ENCODE peak calls at places on chromosomes 1 and 21, in seven cellular contexts. M is lower leg skin, A is A673, G is SK-N-SH, P is fibroblast of lung, W is IMR-90, F is choroid plexus epithelial cell. N is an unnamed sample.

GRCh38 chr1:83761084-83761760 is 237.7 kb downstream of the TTLL7 start:
- DNase-seq in G (no peak), F (no peak), M (no peak), A (no peak), W (no peak), P (no peak), N (no peak)

GRCh38 chr1:55898191-55898590 is 681.2 kb downstream of the PLPP3 start:
- DNase-seq in P (peak), W (peak), G (no peak), M (no peak), F (peak), A (no peak), N (no peak)

GRCh38 chr1:160352555-160352954 is 9.4 kb downstream of the NCSTN start:
- DNase-seq in P (no peak), G (no peak), A (no peak), F (no peak), W (no peak), M (no peak), N (no peak)

GRCh38 chr1:108142258-108142657 is 57.9 kb downstream of the SLC25A24 start:
- DNase-seq in P (no peak), G (no peak), W (no peak), F (no peak), M (no peak), A (no peak), N (no peak)

GRCh38 chr1:212928323-212929281 is 21.7 kb upstream of the VASH2 start:
- DNase-seq in P (no peak), A (no peak), W (peak), F (no peak), G (peak), M (no peak), N (no peak)

GRCh38 chr1:118841521-118841920 is 146.6 kb downstream of the TBX15 start:
- DNase-seq in M (no peak), W (no peak), F (no peak), G (no peak), A (no peak), P (no peak), N (no peak)

GRCh38 chr1:6392880-6393399 is 627 bp downstream of the ACOT7 start:
- DNase-seq in M (no peak), P (no peak), A (no peak), W (no peak), G (no peak), F (no peak), N (no peak)

GRCh38 chr1:207672525-207673130 is 27.7 kb downstream of the CR1L start:
- DNase-seq in M (no peak), W (peak), G (peak), P (peak), F (peak), A (peak), N (no peak)

GRCh38 chr21:37914211-37914900 is 1.9 kb downstream of the KCNJ6 start:
- DNase-seq in F (peak), M (no peak), P (peak), W (peak), A (no peak), G (peak), N (no peak)

GRCh38 chr1:156516821-156517220 is 16.2 kb upstream of the MEF2D start:
- DNase-seq in G (no peak), W (no peak), A (no peak), M (no peak), F (no peak), P (no peak), N (no peak)

GRCh38 chr1:201436461-201436860 is 14.9 kb upstream of the TNNI1 start:
- DNase-seq in A (peak), P (no peak), F (peak), M (no peak), G (no peak), W (peak), N (no peak)

GRCh38 chr1:11918779-11919519 is 7.3 kb downstream of the KIAA2013 start:
- DNase-seq in G (no peak), P (peak), M (peak), W (peak), F (peak), A (no peak), N (no peak)

GRCh38 chr1:235021321-235021720 is 107.3 kb downstream of the TOMM20 start:
- DNase-seq in P (no peak), A (no peak), F (no peak), G (no peak), M (no peak), W (no peak), N (no peak)

GRCh38 chr1:68207129-68207689 is 25.1 kb downstream of the WLS start:
- DNase-seq in W (peak), G (no peak), A (peak), M (no peak), F (peak), P (peak), N (no peak)

GRCh38 chr1:1806890-1807289 is 28.6 kb upstream of the NADK start:
- DNase-seq in W (peak), P (no peak), F (no peak), M (no peak), G (no peak), A (no peak), N (no peak)

GRCh38 chr1:107141491-107142369 is 891 bp downstream of the NTNG1 start:
- DNase-seq in F (peak), A (peak), P (peak), G (peak), W (peak), M (no peak), N (no peak)

GRCh38 chr1:84300501-84300900 is 1.0 kb upstream of the SAMD13 start:
- DNase-seq in G (no peak), M (no peak), P (no peak), F (no peak), W (no peak), A (peak), N (no peak)

GRCh38 chr21:46618738-46619369 is 14.0 kb upstream of the S100B start:
- DNase-seq in M (no peak), F (peak), G (no peak), W (peak), A (no peak), P (no peak), N (no peak)

GRCh38 chr1:29161977-29162376 is 19.7 kb downstream of the SRSF4 start:
- DNase-seq in M (no peak), P (no peak), W (no peak), F (no peak), G (no peak), A (peak), N (no peak)

GRCh38 chr1:46096269-46097148 is 35.9 kb downstream of the PIK3R3 start:
- DNase-seq in W (no peak), F (no peak), A (no peak), G (no peak), M (no peak), P (no peak), N (no peak)

GRCh38 chr1:47663286-47663685 is 225.4 kb downstream of the FOXD2 start:
- DNase-seq in M (no peak), P (no peak), F (no peak), G (no peak), A (no peak), W (no peak), N (no peak)

GRCh38 chr1:55839221-55839620 is 624.1 kb upstream of the USP24 start:
- DNase-seq in M (no peak), G (no peak), W (no peak), F (no peak), A (no peak), P (no peak), N (no peak)

GRCh38 chr1:102952400-102952799 is 155.9 kb downstream of the COL11A1 start:
- DNase-seq in M (no peak), A (no peak), W (no peak), F (no peak), G (no peak), P (no peak), N (no peak)

GRCh38 chr1:6958407-6958806 is 173.2 kb downstream of the CAMTA1 start:
- DNase-seq in M (no peak), W (peak), A (peak), G (no peak), F (peak), P (peak), N (no peak)

GRCh38 chr21:36504067-36505058 is 24.4 kb upstream of the CLDN14 start:
- DNase-seq in M (peak), F (peak), G (peak), W (peak), A (peak), P (peak), N (no peak)

GRCh38 chr1:208531003-208531750 is 287.0 kb upstream of the PLXNA2 start:
- DNase-seq in M (no peak), F (no peak), W (no peak), P (no peak), A (no peak), G (peak), N (no peak)

GRCh38 chr1:226302731-226303130 is 6.2 kb downstream of the LIN9 start:
- DNase-seq in P (no peak), A (no peak), W (no peak), G (no peak), M (no peak), F (no peak), N (no peak)

GRCh38 chr1:208093754-208094719 is 150.1 kb downstream of the PLXNA2 start:
- DNase-seq in G (peak), F (peak), W (peak), M (peak), P (peak), A (peak), N (peak)

GRCh38 chr21:37266515-37267221 is 466 bp downstream of the VPS26C start:
- DNase-seq in W (peak), M (no peak), F (peak), A (peak), G (peak), P (peak), N (peak)

DNA sequence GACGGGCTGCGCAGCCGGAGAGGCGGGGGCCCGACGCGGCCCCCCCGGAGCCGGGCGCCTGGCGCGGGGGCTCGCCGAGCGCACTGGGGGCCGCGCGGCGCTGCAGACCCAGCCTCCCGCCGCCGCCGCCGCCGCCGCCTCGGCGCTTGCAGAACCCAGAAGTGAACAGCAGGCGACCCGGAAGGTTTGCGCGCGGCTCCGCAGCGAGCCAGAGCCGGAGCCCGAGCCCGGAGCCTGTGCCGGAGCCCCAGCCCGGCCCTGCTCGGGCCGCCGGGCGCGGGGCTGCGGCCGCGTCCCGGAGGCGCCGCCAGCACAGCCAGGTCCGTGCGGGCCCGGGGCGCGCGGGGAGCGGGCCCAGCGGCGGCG is at the start of gene ZNF362:
- DNase-seq in P (peak), M (no peak), G (no peak), F (peak), W (peak), A (peak), N (no peak)
- TF ChIP-seq CTCF in P (no peak), M (no peak), G (no peak), F (peak), W (peak), A (no peak), N (no peak)

DNA sequence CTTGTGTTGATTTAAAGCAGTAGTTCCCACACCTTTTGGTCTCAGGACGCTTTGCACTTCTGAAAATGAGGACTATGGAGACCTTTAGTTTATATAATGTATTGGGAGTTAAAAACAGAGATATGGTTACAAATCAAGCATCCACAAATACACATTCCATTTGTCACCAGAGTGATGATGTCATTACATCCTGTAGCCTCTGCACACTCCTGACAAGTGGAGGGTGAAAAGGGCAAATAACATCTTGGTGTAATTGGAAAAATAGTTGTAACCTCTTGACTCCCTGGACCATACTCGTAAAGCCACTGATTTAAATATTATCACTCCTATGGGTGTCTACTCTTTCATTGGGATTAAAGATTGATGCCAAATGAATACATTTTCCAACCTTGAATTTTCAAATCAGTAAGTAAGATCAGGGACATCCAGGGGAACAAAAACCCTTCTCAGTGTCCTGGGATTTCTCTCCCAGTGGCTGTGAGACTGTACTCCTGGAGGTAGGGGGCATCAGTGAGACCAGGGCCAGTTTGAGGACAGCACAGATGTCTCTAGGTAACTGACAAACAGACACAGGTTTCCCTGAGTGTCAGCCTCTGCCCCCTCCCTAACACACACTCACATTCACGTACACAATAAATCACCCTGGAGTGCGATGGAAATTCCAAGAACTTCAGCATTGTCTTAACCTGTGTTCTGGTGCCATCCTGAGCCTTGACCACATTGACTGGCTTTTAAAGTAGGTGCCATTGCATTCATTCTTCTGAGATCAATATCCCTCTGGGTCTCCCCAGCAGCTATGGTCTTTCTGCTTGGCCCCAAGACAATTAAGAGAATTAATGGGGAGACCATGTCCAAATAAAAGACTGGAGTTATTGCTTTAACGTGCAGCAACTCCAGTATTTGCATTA is 63.0 kb downstream of the NR5A2 start:
- DNase-seq in G (no peak), W (peak), M (no peak), P (no peak), A (no peak), F (no peak), N (no peak)
- TF ChIP-seq CTCF in G (no peak), W (peak), M (no peak), P (no peak), A (peak), F (peak), N (no peak)

GRCh38 chr1:44030606-44031050 is 634 bp downstream of the SLC6A9 start:
- DNase-seq in G (peak), P (peak), A (peak), F (peak), M (no peak), W (peak), N (no peak)
- TF ChIP-seq CTCF in G (peak), P (peak), A (no peak), F (peak), M (no peak), W (peak), N (no peak)

DNA sequence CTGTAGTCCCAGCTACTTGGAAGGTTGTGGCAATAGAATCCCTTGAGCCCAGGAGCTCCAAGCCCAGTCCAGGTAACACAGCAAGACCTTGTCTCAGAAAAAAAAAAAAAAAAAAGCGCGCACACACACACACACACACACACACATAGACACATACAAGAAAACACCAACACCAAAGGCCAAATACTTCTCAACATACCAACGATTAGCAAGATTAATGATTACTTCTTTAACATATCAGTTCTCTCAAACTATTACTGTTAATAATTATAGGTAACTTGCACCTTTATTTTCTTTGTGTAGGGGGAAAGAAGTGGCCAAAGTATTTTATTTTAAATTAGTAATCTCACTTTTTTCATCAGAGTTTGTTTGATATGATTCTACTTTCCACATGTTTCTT is 289.5 kb upstream of the ADGRL2 start:
- DNase-seq in P (no peak), M (no peak), F (no peak), G (no peak), W (no peak), A (no peak), N (no peak)
- TF ChIP-seq CTCF in P (no peak), M (no peak), F (no peak), G (no peak), W (no peak), A (no peak), N (no peak)

DNA sequence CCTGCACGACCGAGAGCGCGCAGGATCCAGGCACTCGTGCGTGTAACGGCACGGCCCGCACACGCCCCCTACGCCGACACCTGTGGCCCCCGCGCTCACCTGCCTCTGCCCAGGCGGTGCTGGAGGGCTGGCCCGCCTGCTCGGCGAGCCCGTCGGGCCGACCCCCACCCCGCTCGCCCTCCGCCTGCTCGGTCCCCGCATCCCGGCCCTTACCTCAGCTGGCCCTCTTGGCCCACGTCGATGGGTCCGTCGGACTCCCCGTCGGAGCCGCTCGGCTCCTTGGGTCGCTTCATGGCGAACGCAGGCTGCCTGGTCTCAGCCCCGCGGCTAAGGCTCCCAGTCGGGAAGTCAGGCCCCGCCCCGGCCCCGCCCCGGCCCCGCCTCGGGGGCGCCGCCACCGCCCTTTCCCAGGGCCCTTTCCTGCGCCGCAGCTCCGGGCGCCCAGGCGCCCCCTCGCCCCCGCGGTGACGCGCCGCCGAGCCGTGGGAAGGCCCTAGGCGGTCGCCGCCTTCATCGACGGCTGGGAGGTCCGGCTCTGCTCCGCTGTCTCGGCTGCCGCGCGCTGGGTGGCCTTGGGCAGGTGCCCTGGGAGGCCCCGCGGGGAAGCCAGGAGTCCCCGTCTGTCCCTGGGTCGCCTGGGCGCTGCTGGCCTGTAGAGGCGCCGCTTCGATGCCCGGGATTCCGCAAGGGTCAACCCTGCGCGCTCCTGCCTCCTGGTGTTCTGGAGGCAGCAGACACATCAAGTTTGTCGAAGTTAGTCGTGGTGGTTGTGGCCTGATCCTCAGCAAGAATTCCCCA is at the start of gene HEYL:
- DNase-seq in P (peak), A (peak), G (no peak), F (peak), W (peak), M (no peak), N (no peak)
- TF ChIP-seq CTCF in P (peak), A (peak), G (no peak), F (peak), W (peak), M (no peak), N (peak)

GRCh38 chr1:211783266-211783665 is 47.3 kb downstream of the LPGAT1 start:
- DNase-seq in A (no peak), W (no peak), M (no peak), G (no peak), F (peak), P (no peak), N (no peak)
- TF ChIP-seq CTCF in A (no peak), W (no peak), M (no peak), G (no peak), F (no peak), P (no peak), N (no peak)

N was measured in CD14-positive monocyte.